ENCODE peak calls at places on chromosomes 11 and 22, in nine cellular contexts. Q is tibial artery, P is body of pancreas, B is Calu3, C is prostate gland, O is lower leg skin, W is OCI-LY7, V is DND-41, L is psoas muscle. E is an unnamed sample.

GRCh38 chr11:134332189-134332631 is 422 bp downstream of the GLB1L2 start:
- DNase-seq in Q (no peak), P (peak), B (peak), C (peak), O (no peak), W (no peak), V (no peak), L (no peak), E (no peak)

GRCh38 chr22:31327786-31328544 is 18.2 kb downstream of the PATZ1 start:
- DNase-seq in Q (no peak), P (no peak), B (no peak), C (no peak), O (no peak), W (no peak), V (no peak), L (no peak), E (no peak)

GRCh38 chr11:84719935-84720577 is 907.1 kb downstream of the DLG2 start:
- DNase-seq in Q (no peak), P (no peak), B (no peak), C (no peak), O (no peak), W (no peak), V (no peak), L (no peak), E (no peak)

GRCh38 chr11:95520361-95520760 is 269.2 kb downstream of the FAM76B start:
- DNase-seq in Q (no peak), P (no peak), B (no peak), C (no peak), O (no peak), W (no peak), V (no peak), L (no peak), E (no peak)

GRCh38 chr22:39153220-39153860 is 860 bp upstream of the CBX7 start:
- DNase-seq in Q (peak), P (no peak), B (no peak), C (no peak), O (no peak), W (no peak), V (no peak), L (peak), E (no peak)

GRCh38 chr11:123330471-123330870 is 99.6 kb upstream of the GRAMD1B start:
- DNase-seq in Q (no peak), P (no peak), B (no peak), C (no peak), O (no peak), W (no peak), V (no peak), L (no peak), E (no peak)

GRCh38 chr11:1906146-1906545 is 13.4 kb upstream of the TNNT3 start:
- DNase-seq in Q (no peak), P (no peak), B (no peak), C (no peak), O (no peak), W (no peak), V (no peak), L (no peak), E (no peak)

GRCh38 chr11:7495997-7496545 is 10.8 kb downstream of the OLFML1 start:
- DNase-seq in Q (no peak), P (peak), B (no peak), C (no peak), O (no peak), W (peak), V (no peak), L (no peak), E (peak)

GRCh38 chr11:57459112-57460016 is 964 bp upstream of the RTN4RL2 start:
- DNase-seq in Q (no peak), P (no peak), B (no peak), C (no peak), O (no peak), W (peak), V (no peak), L (no peak), E (no peak)

GRCh38 chr11:99268895-99269294 is 248.1 kb downstream of the CNTN5 start:
- DNase-seq in Q (no peak), P (no peak), B (no peak), C (no peak), O (no peak), W (no peak), V (no peak), L (no peak), E (no peak)

GRCh38 chr22:25899566-25899965 is 157.6 kb downstream of the MYO18B start:
- DNase-seq in Q (no peak), P (no peak), B (no peak), C (no peak), O (no peak), W (no peak), V (no peak), L (no peak), E (no peak)

GRCh38 chr22:25902402-25902801 is 160.4 kb downstream of the MYO18B start:
- DNase-seq in Q (no peak), P (no peak), B (no peak), C (no peak), O (no peak), W (no peak), V (no peak), L (no peak), E (no peak)

GRCh38 chr22:25900390-25900789 is 158.4 kb downstream of the MYO18B start:
- DNase-seq in Q (no peak), P (no peak), B (no peak), C (no peak), O (no peak), W (no peak), V (no peak), L (no peak), E (no peak)

GRCh38 chr22:25900880-25901279 is 158.9 kb downstream of the MYO18B start:
- DNase-seq in Q (no peak), P (no peak), B (no peak), C (no peak), O (no peak), W (no peak), V (no peak), L (peak), E (no peak)

GRCh38 chr22:25903294-25903693 is 161.3 kb downstream of the MYO18B start:
- DNase-seq in Q (no peak), P (no peak), B (peak), C (no peak), O (no peak), W (no peak), V (no peak), L (no peak), E (no peak)
- TF ChIP-seq CTCF in Q (no peak), P (no peak), B (peak), C (no peak), O (no peak), W (peak), V (peak), L (no peak), E (peak)

DNA sequence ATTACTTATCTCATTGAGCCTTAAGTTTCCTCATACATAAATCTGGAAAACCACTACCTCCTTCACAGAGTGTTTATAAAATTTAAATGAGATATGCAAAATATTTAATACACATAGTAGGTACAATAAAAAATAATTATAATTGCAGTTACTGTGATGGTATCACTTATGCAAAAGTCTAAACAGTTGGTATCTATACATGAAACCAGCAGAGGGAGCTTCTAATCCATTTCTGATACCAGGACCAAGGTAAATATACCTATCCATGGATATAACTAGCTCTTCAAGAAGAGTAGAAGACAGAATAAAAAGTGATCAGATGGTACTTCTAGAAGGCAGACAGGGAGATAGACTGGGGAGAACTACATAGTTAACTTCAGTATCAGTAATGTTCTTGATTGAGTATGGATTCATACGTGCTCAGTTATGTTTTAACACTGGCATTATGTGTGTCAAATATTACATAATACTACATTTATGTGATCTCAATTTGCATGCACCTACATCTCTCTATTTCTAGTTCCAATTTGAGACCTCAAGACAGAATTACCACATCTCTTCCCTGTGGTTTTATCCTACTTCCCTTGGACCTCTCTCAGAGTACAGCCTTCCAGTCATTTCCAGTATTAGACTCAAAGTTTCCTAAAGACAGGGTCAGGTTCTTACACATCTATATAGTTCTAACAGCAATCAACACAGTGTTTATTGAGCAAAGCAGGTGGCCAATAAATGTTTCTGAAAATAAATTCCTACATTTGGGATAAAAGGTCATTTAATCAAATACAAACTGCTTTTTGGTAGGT is 13.7 kb upstream of the TSG101 start:
- DNase-seq in Q (no peak), P (no peak), B (no peak), C (no peak), O (no peak), W (peak), V (no peak), L (no peak), E (no peak)
- TF ChIP-seq CTCF in Q (no peak), P (peak), B (no peak), C (peak), O (no peak), W (peak), V (peak), L (peak), E (no peak)

GRCh38 chr11:110867951-110868350 is 155.7 kb upstream of the ARHGAP20 start:
- DNase-seq in Q (no peak), P (no peak), B (no peak), C (no peak), O (no peak), W (no peak), V (no peak), L (no peak), E (no peak)
- TF ChIP-seq CTCF in Q (no peak), P (no peak), B (no peak), C (no peak), O (no peak), W (no peak), V (no peak), L (no peak), E (no peak)

GRCh38 chr22:35811670-35812069 is 94.0 kb downstream of the APOL5 start:
- DNase-seq in Q (no peak), P (no peak), B (no peak), C (no peak), O (no peak), W (no peak), V (no peak), L (no peak), E (no peak)
- TF ChIP-seq CTCF in Q (no peak), P (no peak), B (no peak), C (no peak), O (no peak), W (no peak), V (no peak), L (no peak), E (no peak)

E was measured in CD14-positive monocyte.